ENCODE peak calls at places on chromosomes 12 and 14, in four cellular contexts. P, V, S and N are unnamed samples.

GRCh38 chr14:72894623-72895378 is 900 bp upstream of the DPF3 start:
- DNase-seq in P (peak; percentile 23), V (no peak), S (peak; percentile 57), N (peak; percentile 4)

GRCh38 chr12:25366159-25366558 is 115.4 kb upstream of the KRAS start:
- DNase-seq in P (no peak), V (no peak), S (no peak), N (no peak)

GRCh38 chr14:37253905-37254304 is 56.2 kb downstream of the MIPOL1 start:
- DNase-seq in P (peak; percentile 6), V (no peak), S (no peak), N (no peak)

GRCh38 chr14:65287264-65288131 is 125.0 kb upstream of the FUT8 start:
- DNase-seq in P (no peak), V (peak; percentile 55), S (no peak), N (peak; percentile 64)

GRCh38 chr14:81051547-81051946 is 96.1 kb downstream of the TSHR start:
- DNase-seq in P (no peak), V (no peak), S (no peak), N (no peak)

GRCh38 chr14:104582649-104583048 is 3.1 kb downstream of the C14orf180 start:
- DNase-seq in P (no peak), V (no peak), S (no peak), N (no peak)

GRCh38 chr14:94081386-94081820 is 293 bp downstream of the IFI27L1 start:
- DNase-seq in P (no peak), V (no peak), S (no peak), N (no peak)

GRCh38 chr14:61113561-61113960 is 132.5 kb downstream of the SLC38A6 start:
- DNase-seq in P (no peak), V (no peak), S (no peak), N (no peak)

GRCh38 chr12:12018454-12018853 is 52.3 kb upstream of the BCL2L14 start:
- DNase-seq in P (no peak), V (no peak), S (no peak), N (no peak)

GRCh38 chr14:72965249-72965648 is 39.0 kb downstream of the DCAF4 start:
- DNase-seq in P (peak; percentile 26), V (no peak), S (no peak), N (no peak)

GRCh38 chr14:95520346-95520745 is 3.9 kb upstream of the SYNE3 start:
- DNase-seq in P (no peak), V (no peak), S (no peak), N (no peak)

GRCh38 chr14:94110552-94111181 is at the start of gene IFI27:
- DNase-seq in P (peak; percentile 64), V (no peak), S (peak; percentile 62), N (no peak)

GRCh38 chr12:57280234-57281062 is 29.5 kb upstream of the STAC3 start:
- DNase-seq in P (peak; percentile 76), V (peak; percentile 67), S (peak; percentile 67), N (peak; percentile 59)

GRCh38 chr14:60276347-60276746 is 27.3 kb downstream of the PPM1A start:
- DNase-seq in P (no peak), V (no peak), S (no peak), N (no peak)

GRCh38 chr14:95774265-95775160 is 60.6 kb upstream of the TCL1A start:
- DNase-seq in P (peak; percentile 50), V (peak; percentile 33), S (no peak), N (peak; percentile 7)

GRCh38 chr12:122981587-122982493 is 1.4 kb downstream of the ARL6IP4 start:
- DNase-seq in P (no peak), V (no peak), S (no peak), N (no peak)